ENCODE peak calls at places on chromosome 7, in four cellular contexts. Z, M, Q and A are unnamed samples.

GRCh38 chr7:146090023-146090645 is 26.5 kb upstream of the CNTNAP2 start:
- DNase-seq in Z (peak), M (no peak), Q (peak), A (no peak)

GRCh38 chr7:20831976-20832375 is 45.3 kb upstream of the SP8 start:
- DNase-seq in Z (no peak), M (no peak), Q (no peak), A (no peak)

GRCh38 chr7:134946260-134946659 is 40.0 kb upstream of the AGBL3 start:
- DNase-seq in Z (no peak), M (no peak), Q (peak), A (no peak)

GRCh38 chr7:129949292-129950133 is 3.2 kb downstream of the UBE2H start:
- DNase-seq in Z (peak), M (peak), Q (peak), A (peak)

GRCh38 chr7:35697414-35698175 is 2.7 kb upstream of the HERPUD2 start:
- DNase-seq in Z (peak), M (no peak), Q (peak), A (peak)

GRCh38 chr7:127158659-127159058 is 94.1 kb downstream of the GRM8 start:
- DNase-seq in Z (no peak), M (no peak), Q (no peak), A (no peak)

GRCh38 chr7:144908943-144909556 is 73.2 kb upstream of the TPK1 start:
- DNase-seq in Z (no peak), M (no peak), Q (no peak), A (no peak)

GRCh38 chr7:91264924-91265681 is 870 bp downstream of the FZD1 start:
- DNase-seq in Z (peak), M (peak), Q (peak), A (peak)

GRCh38 chr7:81161459-81162075 is 242.7 kb upstream of the SEMA3C start:
- DNase-seq in Z (peak), M (no peak), Q (peak), A (peak)

GRCh38 chr7:122846591-122846990 is 39.7 kb downstream of the CADPS2 start:
- DNase-seq in Z (no peak), M (no peak), Q (no peak), A (no peak)

GRCh38 chr7:107788216-107788615 is 14.8 kb downstream of the SLC26A3 start:
- DNase-seq in Z (no peak), M (no peak), Q (no peak), A (no peak)

GRCh38 chr7:46707973-46708372 is 786.9 kb upstream of the IGFBP3 start:
- DNase-seq in Z (peak), M (no peak), Q (no peak), A (no peak)

GRCh38 chr7:90593205-90593604 is 2.9 kb upstream of the CDK14 start:
- DNase-seq in Z (no peak), M (no peak), Q (no peak), A (no peak)

GRCh38 chr7:105802611-105803520 is 73.5 kb downstream of the ATXN7L1 start:
- DNase-seq in Z (no peak), M (no peak), Q (no peak), A (no peak)

GRCh38 chr7:132488634-132489302 is 87.5 kb downstream of the PLXNA4 start:
- DNase-seq in Z (peak), M (no peak), Q (peak), A (no peak)

GRCh38 chr7:123216825-123217224 is 17.1 kb upstream of the SLC13A1 start:
- DNase-seq in Z (no peak), M (no peak), Q (no peak), A (no peak)

GRCh38 chr7:15648461-15648961 is 38.0 kb downstream of the MEOX2 start:
- DNase-seq in Z (peak), M (no peak), Q (no peak), A (no peak)

GRCh38 chr7:100686822-100687211 is 7.2 kb downstream of the GIGYF1 start:
- DNase-seq in Z (no peak), M (no peak), Q (no peak), A (no peak)

GRCh38 chr7:7861211-7861633 is 107.4 kb upstream of the GLCCI1 start:
- DNase-seq in Z (peak), M (no peak), Q (peak), A (peak)

GRCh38 chr7:77940647-77941046 is 142.1 kb downstream of the PHTF2 start:
- DNase-seq in Z (peak), M (peak), Q (peak), A (peak)

GRCh38 chr7:115658223-115658622 is 372.3 kb downstream of the TFEC start:
- DNase-seq in Z (no peak), M (no peak), Q (no peak), A (no peak)

GRCh38 chr7:33072471-33072870 is 9.9 kb upstream of the NT5C3A start:
- DNase-seq in Z (peak), M (peak), Q (peak), A (peak)

GRCh38 chr7:18429547-18429946 is 66.0 kb upstream of the HDAC9 start:
- DNase-seq in Z (peak), M (no peak), Q (peak), A (peak)

GRCh38 chr7:3338161-3338560 is 37.1 kb downstream of the SDK1 start:
- DNase-seq in Z (no peak), M (no peak), Q (no peak), A (no peak)

GRCh38 chr7:19392246-19392645 is 247.0 kb upstream of the FERD3L start:
- DNase-seq in Z (peak), M (no peak), Q (no peak), A (peak)

GRCh38 chr7:39845011-39845410 is 105.0 kb upstream of the CDK13 start:
- DNase-seq in Z (no peak), M (no peak), Q (no peak), A (no peak)

GRCh38 chr7:42227931-42228591 is 8.9 kb downstream of the GLI3 start:
- DNase-seq in Z (peak), M (no peak), Q (peak), A (no peak)

GRCh38 chr7:40883826-40884225 is 749.0 kb downstream of the SUGCT start:
- DNase-seq in Z (peak), M (no peak), Q (no peak), A (no peak)

GRCh38 chr7:24981544-24981951 is 1.6 kb upstream of the OSBPL3 start:
- DNase-seq in Z (peak), M (peak), Q (peak), A (peak)

GRCh38 chr7:4722960-4723359 is 40.9 kb downstream of the FOXK1 start:
- DNase-seq in Z (no peak), M (no peak), Q (no peak), A (no peak)

GRCh38 chr7:4724648-4725013 is 42.5 kb downstream of the FOXK1 start:
- DNase-seq in Z (peak), M (no peak), Q (peak), A (peak)

GRCh38 chr7:4726568-4726967 is 44.5 kb downstream of the FOXK1 start:
- DNase-seq in Z (no peak), M (no peak), Q (no peak), A (no peak)

GRCh38 chr7:4726051-4726450 is 44.0 kb downstream of the FOXK1 start:
- DNase-seq in Z (peak), M (no peak), Q (peak), A (no peak)

GRCh38 chr7:4725014-4725951 is 43.2 kb downstream of the FOXK1 start:
- DNase-seq in Z (peak), M (peak), Q (peak), A (peak)
- TF ChIP-seq CTCF in Z (no peak), M (peak), Q (no peak), A (peak)

GRCh38 chr7:23679898-23680416 is at the start of gene FAM221A:
- DNase-seq in Z (peak), M (peak), Q (peak), A (no peak)
- TF ChIP-seq CTCF in Z (peak), M (peak), Q (peak), A (peak)

GRCh38 chr7:52017802-52018679 is 701.4 kb upstream of the COBL start:
- DNase-seq in Z (peak), M (no peak), Q (no peak), A (no peak)
- TF ChIP-seq CTCF in Z (peak), M (peak), Q (peak), A (peak)

GRCh38 chr7:787332-788240 is 44.7 kb upstream of the SUN1 start:
- DNase-seq in Z (no peak), M (no peak), Q (no peak), A (no peak)

GRCh38 chr7:783556-784490 is 48.5 kb upstream of the SUN1 start:
- DNase-seq in Z (no peak), M (no peak), Q (no peak), A (no peak)

GRCh38 chr7:784971-785370 is 47.3 kb upstream of the SUN1 start:
- DNase-seq in Z (no peak), M (no peak), Q (no peak), A (no peak)

GRCh38 chr7:785416-785815 is 46.9 kb upstream of the SUN1 start:
- DNase-seq in Z (no peak), M (no peak), Q (no peak), A (no peak)

DNA sequence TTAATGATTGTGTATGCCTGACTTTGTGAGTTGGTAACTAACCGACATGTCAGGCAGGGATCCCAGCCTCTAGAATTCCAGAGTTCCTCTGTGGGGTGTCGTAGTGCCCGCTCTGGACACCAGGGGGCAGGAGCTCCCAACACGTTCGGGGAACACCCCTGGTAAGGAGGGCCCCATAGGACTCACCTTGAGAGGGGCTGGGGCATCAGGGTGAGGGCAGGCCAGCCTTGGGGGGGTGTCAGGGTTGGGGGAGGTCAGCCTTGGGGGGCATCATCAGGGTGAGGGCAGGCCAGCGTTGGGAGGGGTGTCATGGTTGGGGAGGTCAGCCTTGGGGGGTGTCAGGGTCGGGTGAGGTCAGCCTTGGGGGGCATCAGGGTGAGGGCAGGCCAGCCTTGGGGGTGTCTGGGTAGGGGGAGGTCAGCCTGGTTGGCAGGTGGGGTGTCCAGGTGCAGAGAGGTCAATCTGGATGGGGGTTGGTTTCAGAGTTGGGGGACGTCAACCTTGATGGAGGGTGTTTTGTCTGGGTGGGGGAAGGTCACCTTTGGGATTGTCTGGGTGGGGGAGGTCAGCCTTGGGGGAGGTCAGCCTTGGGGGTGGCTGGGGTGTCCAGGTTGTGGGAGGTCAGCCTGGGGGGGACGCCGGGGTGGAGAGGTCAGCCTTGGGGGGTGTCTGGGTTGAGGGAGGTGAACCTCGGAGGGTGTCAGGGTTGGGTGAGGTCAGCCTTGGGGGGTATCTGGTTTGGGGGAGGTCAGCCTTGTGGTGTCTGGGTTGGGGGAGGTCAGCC is 45.6 kb upstream of the SUN1 start:
- DNase-seq in Z (peak), M (peak), Q (peak), A (peak)
- TF ChIP-seq CTCF in Z (peak), M (peak), Q (peak), A (peak)

GRCh38 chr7:76515999-76516443 is 5.7 kb downstream of the UPK3B start:
- DNase-seq in Z (no peak), M (no peak), Q (peak), A (no peak)
- TF ChIP-seq CTCF in Z (no peak), M (peak), Q (no peak), A (no peak)